ENCODE peak calls at places on chromosomes 11 and 22, in eight cellular contexts. One of them, this sample, is unnamed.

GRCh38 chr11:110903830-110904229 is 191.6 kb upstream of the ARHGAP20 start:
- DNase-seq in lower lobe of right lung: no peak
- DNase-seq in BJ: no peak
- DNase-seq in CD4-positive, alpha-beta T cell: no peak
- DNase-seq in nephron progenitor cell: no peak
- DNase-seq in chondrocyte: no peak
- DNase-seq in uterus: no peak
- DNase-seq in tibial nerve: no peak
- DNase-seq in this sample: no peak

GRCh38 chr22:49437956-49438355 is 389.7 kb downstream of the BRD1 start:
- DNase-seq in BJ: no peak
- DNase-seq in chondrocyte: no peak
- DNase-seq in CD4-positive, alpha-beta T cell: no peak
- DNase-seq in tibial nerve: no peak
- DNase-seq in lower lobe of right lung: no peak
- DNase-seq in uterus: no peak
- DNase-seq in nephron progenitor cell: no peak
- DNase-seq in this sample: peak

GRCh38 chr11:77669848-77670511 is 32.4 kb upstream of the CLNS1A start:
- DNase-seq in CD4-positive, alpha-beta T cell: no peak
- DNase-seq in tibial nerve: no peak
- DNase-seq in nephron progenitor cell: no peak
- DNase-seq in uterus: no peak
- DNase-seq in chondrocyte: no peak
- DNase-seq in BJ: no peak
- DNase-seq in lower lobe of right lung: no peak
- DNase-seq in this sample: no peak

GRCh38 chr11:82752801-82753200 is 19.1 kb upstream of the FAM181B start:
- DNase-seq in CD4-positive, alpha-beta T cell: no peak
- DNase-seq in BJ: no peak
- DNase-seq in tibial nerve: no peak
- DNase-seq in lower lobe of right lung: no peak
- DNase-seq in chondrocyte: no peak
- DNase-seq in nephron progenitor cell: no peak
- DNase-seq in uterus: no peak
- DNase-seq in this sample: no peak

GRCh38 chr11:35980646-35981402 is 37.0 kb downstream of the LDLRAD3 start:
- DNase-seq in lower lobe of right lung: no peak
- DNase-seq in tibial nerve: no peak
- DNase-seq in chondrocyte: no peak
- DNase-seq in uterus: no peak
- DNase-seq in CD4-positive, alpha-beta T cell: no peak
- DNase-seq in BJ: no peak
- DNase-seq in nephron progenitor cell: no peak
- DNase-seq in this sample: no peak

GRCh38 chr11:61885166-61885778 is 6.1 kb downstream of the FADS3 start:
- DNase-seq in lower lobe of right lung: no peak
- DNase-seq in chondrocyte: no peak
- DNase-seq in CD4-positive, alpha-beta T cell: no peak
- DNase-seq in tibial nerve: no peak
- DNase-seq in nephron progenitor cell: no peak
- DNase-seq in BJ: no peak
- DNase-seq in uterus: no peak
- DNase-seq in this sample: no peak

GRCh38 chr22:48918585-48919186 is 909.0 kb downstream of the BRD1 start:
- DNase-seq in CD4-positive, alpha-beta T cell: no peak
- DNase-seq in nephron progenitor cell: no peak
- DNase-seq in tibial nerve: no peak
- DNase-seq in BJ: no peak
- DNase-seq in lower lobe of right lung: no peak
- DNase-seq in chondrocyte: no peak
- DNase-seq in uterus: no peak
- DNase-seq in this sample: peak

GRCh38 chr11:49432242-49432848 is 223.9 kb upstream of the FOLH1 start:
- DNase-seq in lower lobe of right lung: no peak
- DNase-seq in uterus: no peak
- DNase-seq in BJ: no peak
- DNase-seq in CD4-positive, alpha-beta T cell: no peak
- DNase-seq in tibial nerve: no peak
- DNase-seq in nephron progenitor cell: no peak
- DNase-seq in chondrocyte: no peak
- DNase-seq in this sample: no peak

DNA sequence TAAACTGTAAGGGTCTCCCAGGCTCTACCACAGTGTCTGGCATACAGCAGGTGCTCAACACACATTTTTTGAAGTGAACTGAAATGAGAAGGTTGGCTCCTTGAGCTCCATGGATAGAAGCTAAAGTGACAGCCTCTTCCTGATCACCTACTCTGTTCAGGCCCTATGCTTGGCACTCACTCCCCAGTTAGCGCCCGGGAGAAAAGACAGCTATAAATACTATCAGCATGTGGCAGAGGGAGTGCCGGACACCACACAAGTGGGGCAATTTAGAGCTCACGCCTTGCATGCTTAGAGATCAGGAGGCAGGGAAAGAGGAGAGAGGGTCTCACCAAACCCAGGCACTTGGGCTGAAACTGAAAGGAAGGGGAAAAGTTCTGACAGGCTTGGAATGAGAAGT is 195.5 kb downstream of the BUD13 start:
- DNase-seq in BJ: no peak
- DNase-seq in chondrocyte: peak
- DNase-seq in lower lobe of right lung: no peak
- DNase-seq in nephron progenitor cell: no peak
- DNase-seq in CD4-positive, alpha-beta T cell: no peak
- DNase-seq in uterus: no peak
- DNase-seq in tibial nerve: no peak
- DNase-seq in this sample: no peak
- TF ChIP-seq CTCF in BJ: no peak
- TF ChIP-seq CTCF in chondrocyte: no peak
- TF ChIP-seq CTCF in lower lobe of right lung: no peak
- TF ChIP-seq CTCF in nephron progenitor cell: no peak
- TF ChIP-seq CTCF in CD4-positive, alpha-beta T cell: no peak
- TF ChIP-seq CTCF in uterus: no peak
- TF ChIP-seq CTCF in tibial nerve: no peak
- TF ChIP-seq CTCF in this sample: no peak

GRCh38 chr11:47512701-47513100 is 40.2 kb downstream of the CELF1 start:
- DNase-seq in tibial nerve: no peak
- DNase-seq in lower lobe of right lung: no peak
- DNase-seq in BJ: no peak
- DNase-seq in nephron progenitor cell: no peak
- DNase-seq in chondrocyte: no peak
- DNase-seq in uterus: no peak
- DNase-seq in CD4-positive, alpha-beta T cell: no peak
- DNase-seq in this sample: no peak

GRCh38 chr11:47516984-47517853 is 35.7 kb downstream of the CELF1 start:
- DNase-seq in nephron progenitor cell: no peak
- DNase-seq in tibial nerve: no peak
- DNase-seq in BJ: no peak
- DNase-seq in chondrocyte: no peak
- DNase-seq in lower lobe of right lung: no peak
- DNase-seq in uterus: no peak
- DNase-seq in CD4-positive, alpha-beta T cell: no peak
- DNase-seq in this sample: no peak

GRCh38 chr11:47511927-47512326 is 41.0 kb downstream of the CELF1 start:
- DNase-seq in uterus: no peak
- DNase-seq in CD4-positive, alpha-beta T cell: no peak
- DNase-seq in tibial nerve: no peak
- DNase-seq in nephron progenitor cell: no peak
- DNase-seq in lower lobe of right lung: no peak
- DNase-seq in chondrocyte: no peak
- DNase-seq in BJ: no peak
- DNase-seq in this sample: no peak

GRCh38 chr11:47516155-47516554 is 36.8 kb downstream of the CELF1 start:
- DNase-seq in BJ: no peak
- DNase-seq in lower lobe of right lung: no peak
- DNase-seq in uterus: no peak
- DNase-seq in nephron progenitor cell: no peak
- DNase-seq in CD4-positive, alpha-beta T cell: no peak
- DNase-seq in chondrocyte: no peak
- DNase-seq in tibial nerve: no peak
- DNase-seq in this sample: no peak

GRCh38 chr11:47514825-47515647 is 37.9 kb downstream of the CELF1 start:
- DNase-seq in CD4-positive, alpha-beta T cell: no peak
- DNase-seq in nephron progenitor cell: no peak
- DNase-seq in uterus: no peak
- DNase-seq in tibial nerve: no peak
- DNase-seq in lower lobe of right lung: no peak
- DNase-seq in chondrocyte: no peak
- DNase-seq in BJ: peak
- DNase-seq in this sample: no peak
- TF ChIP-seq CTCF in CD4-positive, alpha-beta T cell: no peak
- TF ChIP-seq CTCF in nephron progenitor cell: no peak
- TF ChIP-seq CTCF in uterus: no peak
- TF ChIP-seq CTCF in tibial nerve: no peak
- TF ChIP-seq CTCF in lower lobe of right lung: no peak
- TF ChIP-seq CTCF in chondrocyte: no peak
- TF ChIP-seq CTCF in BJ: no peak
- TF ChIP-seq CTCF in this sample: no peak

GRCh38 chr11:22244986-22245592 is 52.2 kb downstream of the ANO5 start:
- DNase-seq in nephron progenitor cell: peak
- DNase-seq in lower lobe of right lung: peak
- DNase-seq in uterus: no peak
- DNase-seq in BJ: no peak
- DNase-seq in chondrocyte: no peak
- DNase-seq in tibial nerve: no peak
- DNase-seq in CD4-positive, alpha-beta T cell: peak
- DNase-seq in this sample: no peak
- TF ChIP-seq CTCF in nephron progenitor cell: peak
- TF ChIP-seq CTCF in lower lobe of right lung: peak
- TF ChIP-seq CTCF in uterus: peak
- TF ChIP-seq CTCF in BJ: peak
- TF ChIP-seq CTCF in chondrocyte: peak
- TF ChIP-seq CTCF in tibial nerve: peak
- TF ChIP-seq CTCF in CD4-positive, alpha-beta T cell: peak
- TF ChIP-seq CTCF in this sample: peak

GRCh38 chr11:14414470-14415461 is 55.8 kb upstream of the RRAS2 start:
- DNase-seq in lower lobe of right lung: no peak
- DNase-seq in chondrocyte: no peak
- DNase-seq in CD4-positive, alpha-beta T cell: peak
- DNase-seq in uterus: no peak
- DNase-seq in BJ: no peak
- DNase-seq in nephron progenitor cell: no peak
- DNase-seq in tibial nerve: no peak
- DNase-seq in this sample: no peak
- TF ChIP-seq CTCF in lower lobe of right lung: no peak
- TF ChIP-seq CTCF in chondrocyte: no peak
- TF ChIP-seq CTCF in CD4-positive, alpha-beta T cell: no peak
- TF ChIP-seq CTCF in uterus: no peak
- TF ChIP-seq CTCF in BJ: no peak
- TF ChIP-seq CTCF in nephron progenitor cell: no peak
- TF ChIP-seq CTCF in tibial nerve: no peak
- TF ChIP-seq CTCF in this sample: no peak

DNA sequence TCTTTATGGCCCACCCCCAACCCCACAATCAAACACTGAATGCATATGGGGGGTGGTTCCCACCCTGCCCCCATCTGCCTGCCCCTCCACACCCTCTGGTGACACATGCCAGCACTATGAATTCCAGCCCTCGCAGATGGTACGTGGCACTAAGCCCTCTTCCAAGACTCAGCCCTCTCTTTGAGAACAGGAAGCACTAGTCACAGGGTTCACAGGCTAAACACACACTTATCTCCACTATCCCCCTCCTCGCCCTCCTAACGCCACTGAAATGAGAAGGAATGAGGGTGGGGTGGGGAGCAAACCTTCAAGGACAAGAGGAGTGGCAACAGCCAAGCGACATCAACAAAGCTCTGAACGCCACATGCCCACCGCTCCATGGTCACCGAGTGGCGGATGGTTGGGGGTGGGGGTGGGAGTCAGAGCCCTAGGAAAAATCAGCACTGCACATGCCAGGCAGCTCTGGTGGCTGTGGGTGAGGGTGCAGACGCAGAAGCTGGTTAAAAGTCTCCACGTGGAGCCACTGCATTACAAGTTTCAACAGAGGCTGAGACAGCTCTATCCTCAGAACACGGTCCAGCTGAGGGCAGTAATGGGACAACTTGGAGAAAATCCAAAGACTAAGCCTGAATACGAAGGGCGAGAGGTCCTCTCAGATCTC is 33.6 kb downstream of the TMEM184B start:
- DNase-seq in BJ: peak
- DNase-seq in uterus: no peak
- DNase-seq in tibial nerve: no peak
- DNase-seq in lower lobe of right lung: no peak
- DNase-seq in nephron progenitor cell: no peak
- DNase-seq in chondrocyte: no peak
- DNase-seq in CD4-positive, alpha-beta T cell: no peak
- DNase-seq in this sample: no peak
- TF ChIP-seq CTCF in BJ: peak
- TF ChIP-seq CTCF in uterus: peak
- TF ChIP-seq CTCF in tibial nerve: no peak
- TF ChIP-seq CTCF in lower lobe of right lung: peak
- TF ChIP-seq CTCF in nephron progenitor cell: no peak
- TF ChIP-seq CTCF in chondrocyte: peak
- TF ChIP-seq CTCF in CD4-positive, alpha-beta T cell: no peak
- TF ChIP-seq CTCF in this sample: no peak